ENCODE peak calls at places on chromosomes 12 and 14, in nine cellular contexts. J is heart left ventricle; E is adrenal gland; A is A673; X is foreskin keratinocyte; M is mammary epithelial cell; O is pancreas; V is ovary; P is CD4-positive, alpha-beta memory T cell. I is an unnamed sample.

GRCh38 chr14:28344381-28344780 is 422.2 kb upstream of the FOXG1 start:
- DNase-seq in J (no peak), E (no peak), A (no peak), X (peak), M (peak), O (no peak), V (no peak), P (no peak), I (peak)

GRCh38 chr14:50037837-50038236 is 78.5 kb downstream of the VCPKMT start:
- DNase-seq in J (no peak), E (no peak), A (no peak), X (no peak), M (peak), O (no peak), V (no peak), P (no peak), I (no peak)

GRCh38 chr12:47067176-47067575 is 12.2 kb upstream of the PCED1B start:
- DNase-seq in J (no peak), E (no peak), A (no peak), X (no peak), M (no peak), O (no peak), V (no peak), P (no peak), I (no peak)

GRCh38 chr14:102490456-102490855 is 19.1 kb downstream of the ANKRD9 start:
- DNase-seq in J (no peak), E (no peak), A (no peak), X (no peak), M (no peak), O (peak), V (peak), P (no peak), I (no peak)

GRCh38 chr12:34400986-34401658 is 378.8 kb downstream of the ALG10 start:
- DNase-seq in J (peak), E (peak), A (no peak), X (no peak), M (no peak), O (peak), V (peak), P (no peak), I (no peak)

GRCh38 chr12:89571481-89572190 is 45.8 kb upstream of the POC1B start:
- DNase-seq in J (no peak), E (no peak), A (peak), X (peak), M (peak), O (no peak), V (no peak), P (no peak), I (no peak)

GRCh38 chr14:89365071-89365801 is 51.8 kb downstream of the FOXN3 start:
- DNase-seq in J (no peak), E (no peak), A (peak), X (no peak), M (no peak), O (no peak), V (no peak), P (peak), I (no peak)

GRCh38 chr14:94867931-94868597 is 98.2 kb upstream of the GSC start:
- DNase-seq in J (no peak), E (no peak), A (peak), X (no peak), M (peak), O (no peak), V (no peak), P (no peak), I (peak)

GRCh38 chr12:26630546-26631027 is 202.4 kb downstream of the ITPR2 start:
- DNase-seq in J (no peak), E (peak), A (peak), X (no peak), M (no peak), O (no peak), V (peak), P (no peak), I (no peak)

GRCh38 chr12:121214171-121214777 is 4.3 kb downstream of the P2RX4 start:
- DNase-seq in J (no peak), E (peak), A (no peak), X (peak), M (peak), O (no peak), V (no peak), P (no peak), I (peak)

GRCh38 chr12:105409881-105410471 is 79.5 kb downstream of the C12orf75 start:
- DNase-seq in J (peak), E (peak), A (peak), X (no peak), M (peak), O (no peak), V (no peak), P (peak), I (no peak)

GRCh38 chr14:78154827-78155226 is 15.3 kb upstream of the NRXN3 start:
- DNase-seq in J (no peak), E (no peak), A (peak), X (no peak), M (no peak), O (no peak), V (no peak), P (no peak), I (no peak)

GRCh38 chr12:66695130-66695529 is 16.3 kb upstream of the GRIP1 start:
- DNase-seq in J (no peak), E (no peak), A (no peak), X (no peak), M (no peak), O (peak), V (no peak), P (no peak), I (no peak)

GRCh38 chr12:132218915-132219314 is 74.7 kb downstream of the NOC4L start:
- DNase-seq in J (peak), E (no peak), A (peak), X (no peak), M (no peak), O (peak), V (no peak), P (peak), I (no peak)

GRCh38 chr12:116455540-116456306 is 103.5 kb upstream of the MAP1LC3B2 start:
- DNase-seq in J (peak), E (peak), A (peak), X (peak), M (peak), O (no peak), V (peak), P (no peak), I (peak)
- H3K27ac ChIP-seq in J (peak), E (peak), A (no peak), X (peak), M (peak), O (no peak), V (peak), P (no peak), I (peak)

DNA sequence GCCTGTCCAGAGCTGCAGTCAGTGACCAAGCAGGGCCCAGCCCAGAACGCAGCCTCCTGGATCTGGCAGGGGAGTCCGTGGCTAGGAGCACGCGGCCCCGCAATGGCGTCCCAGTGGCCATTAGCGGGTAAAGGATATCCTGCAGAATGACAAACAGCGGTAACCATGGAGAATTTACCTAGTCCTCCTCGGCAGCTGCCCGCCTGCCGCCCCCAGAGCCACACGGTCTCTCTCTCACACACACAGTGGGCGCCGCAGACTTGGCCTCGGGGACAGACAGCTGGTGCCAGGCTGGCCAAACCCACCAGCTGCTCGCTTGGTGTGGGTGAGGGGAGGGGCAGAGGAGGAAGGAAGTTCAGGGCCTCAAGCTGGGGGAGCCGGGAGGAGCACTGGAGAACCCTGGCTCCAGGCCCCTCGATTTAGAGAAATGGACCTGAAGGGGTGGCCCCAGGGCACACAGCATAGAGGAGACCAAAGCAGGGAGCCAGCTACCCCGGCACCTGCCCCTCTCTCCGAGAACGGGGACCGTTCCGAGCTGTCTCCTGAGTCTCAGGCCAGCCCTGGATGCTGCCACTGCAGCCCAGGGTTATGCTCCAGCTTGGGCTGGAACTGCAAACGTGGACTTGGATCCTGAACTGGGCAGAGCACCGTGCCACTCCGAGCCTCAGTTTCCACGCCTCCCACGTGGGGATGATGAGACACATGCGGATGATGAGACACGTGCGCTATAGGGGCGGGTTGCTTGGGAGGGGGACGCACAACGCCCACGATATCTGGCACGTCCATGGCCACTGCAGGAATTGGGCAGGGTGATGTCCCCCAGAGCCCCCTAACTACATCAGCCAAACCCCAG is 3.4 kb downstream of the CDK2AP1 start:
- DNase-seq in J (peak), E (no peak), A (no peak), X (no peak), M (no peak), O (no peak), V (peak), P (no peak), I (no peak)
- H3K27ac ChIP-seq in J (peak), E (peak), A (peak), X (no peak), M (no peak), O (no peak), V (no peak), P (no peak), I (no peak)

DNA sequence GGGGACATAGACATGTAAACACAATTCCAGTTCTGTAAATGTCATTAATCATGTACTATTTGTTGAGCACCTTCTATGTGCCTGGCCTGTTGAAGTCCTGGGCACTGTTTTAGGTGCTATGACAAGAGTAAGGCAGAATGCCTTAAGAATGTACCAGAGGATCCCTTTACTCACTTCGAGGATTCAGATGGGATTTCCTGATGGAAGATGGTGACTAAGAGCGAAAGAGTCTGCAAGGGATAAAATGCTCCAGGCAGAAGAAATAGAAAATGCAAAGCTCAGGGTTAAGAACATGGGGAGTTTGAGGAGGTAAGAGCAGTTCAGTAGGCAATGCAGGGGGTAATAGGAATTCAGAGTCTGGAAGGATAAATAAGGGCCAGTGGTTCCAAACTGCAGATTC is 671.3 kb upstream of the TBX3 start:
- DNase-seq in J (no peak), E (no peak), A (no peak), X (no peak), M (peak), O (no peak), V (no peak), P (no peak), I (no peak)
- H3K27ac ChIP-seq in J (no peak), E (peak), A (no peak), X (peak), M (peak), O (no peak), V (no peak), P (no peak), I (peak)

DNA sequence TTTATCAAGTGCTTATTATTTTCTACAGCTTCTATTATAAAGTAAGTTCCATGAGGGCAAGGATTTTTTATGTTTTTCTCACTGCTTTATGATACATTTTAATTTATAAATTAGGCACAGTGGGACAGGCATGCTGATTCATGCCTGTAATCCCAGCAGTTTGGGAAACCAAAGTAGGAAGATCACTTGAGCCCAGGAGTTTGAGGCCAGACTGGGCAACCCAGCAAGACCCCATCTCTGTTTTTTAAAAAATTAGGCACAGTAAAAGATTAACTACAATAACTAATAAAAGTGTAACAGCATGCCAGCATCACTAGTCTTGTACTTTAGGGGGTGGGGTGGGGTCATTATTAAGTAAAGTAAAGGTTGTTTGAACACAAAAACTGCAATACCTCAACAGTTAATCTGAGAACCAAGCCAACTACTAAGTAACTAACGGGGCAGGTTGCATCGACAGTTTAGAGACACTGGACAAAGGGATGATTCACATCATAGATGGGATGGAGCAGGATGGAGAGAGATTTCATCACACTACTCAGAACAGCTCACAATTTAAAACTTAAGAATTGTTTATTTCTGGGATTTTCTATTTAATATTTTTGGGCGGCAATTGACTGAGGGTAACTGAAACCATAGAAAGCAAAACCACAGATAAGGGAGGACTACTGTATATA is 119.5 kb downstream of the PLEKHA5 start:
- DNase-seq in J (no peak), E (no peak), A (no peak), X (no peak), M (peak), O (no peak), V (no peak), P (no peak), I (no peak)
- H3K27ac ChIP-seq in J (no peak), E (no peak), A (no peak), X (no peak), M (peak), O (no peak), V (no peak), P (no peak), I (peak)

I was measured in epithelial cell of prostate.